ENCODE peak calls at places on chromosomes 16 and 17, in ten cellular contexts. P is left lung; A is AG04450; Q is neural progenitor cell; I is AG09319; D is sigmoid colon; Y is iris pigment epithelial cell; K is GM23248; X is activated CD4-positive, CD25-positive, alpha-beta regulatory T cell treated with anti-CD3 and anti-CD28 coated beads, Interleukin-2, amount 50 U/mL, for 16 hours; N is dorsolateral prefrontal cortex. L is an unnamed sample.

GRCh38 chr17:29595107-29595942 is 2.4 kb downstream of the ANKRD13B start:
- DNase-seq in P (peak; percentile 7), A (no peak), Q (peak; percentile 46), I (no peak), D (no peak), Y (no peak), K (peak; percentile 62), X (no peak), N (no peak), L (no peak)

GRCh38 chr16:25134306-25134705 is 22.8 kb downstream of the LCMT1 start:
- DNase-seq in P (no peak), A (no peak), Q (no peak), I (no peak), D (no peak), Y (no peak), K (no peak), X (no peak), N (no peak), L (no peak)

GRCh38 chr17:4086041-4086483 is 56.8 kb downstream of the ZZEF1 start:
- DNase-seq in P (no peak), A (no peak), Q (no peak), I (no peak), D (no peak), Y (no peak), K (no peak), X (no peak), N (no peak), L (no peak)

GRCh38 chr16:73065617-73066313 is 17.8 kb upstream of the ZFHX3 start:
- DNase-seq in P (peak; percentile 83), A (no peak), Q (peak; percentile 66), I (no peak), D (peak; percentile 79), Y (no peak), K (peak; percentile 56), X (no peak), N (no peak), L (no peak)

GRCh38 chr17:44916781-44917241 is 1.5 kb upstream of the GFAP start:
- DNase-seq in P (peak; percentile 80), A (no peak), Q (no peak), I (no peak), D (peak; percentile 89), Y (no peak), K (peak; percentile 71), X (no peak), N (peak; percentile 40), L (no peak)

GRCh38 chr17:59299400-59300092 is 31.9 kb upstream of the YPEL2 start:
- DNase-seq in P (no peak), A (no peak), Q (no peak), I (no peak), D (no peak), Y (no peak), K (no peak), X (no peak), N (no peak), L (no peak)

GRCh38 chr17:19724501-19725420 is 8.4 kb upstream of the SLC47A2 start:
- DNase-seq in P (peak; percentile 92), A (no peak), Q (no peak), I (no peak), D (peak; percentile 85), Y (no peak), K (peak; percentile 75), X (peak; percentile 3), N (no peak), L (no peak)

GRCh38 chr17:78428842-78429617 is 50.6 kb downstream of the PGS1 start:
- DNase-seq in P (peak; percentile 61), A (no peak), Q (no peak), I (no peak), D (no peak), Y (no peak), K (no peak), X (no peak), N (no peak), L (no peak)

GRCh38 chr17:13428611-13429042 is 173.1 kb downstream of the HS3ST3A1 start:
- DNase-seq in P (no peak), A (no peak), Q (no peak), I (peak; percentile 40), D (no peak), Y (no peak), K (peak; percentile 55), X (no peak), N (no peak), L (no peak)

GRCh38 chr17:71878271-71878670 is 242.5 kb upstream of the SOX9 start:
- DNase-seq in P (no peak), A (no peak), Q (no peak), I (no peak), D (no peak), Y (no peak), K (no peak), X (no peak), N (no peak), L (no peak)

GRCh38 chr16:58494981-58495860 is 4.7 kb upstream of the NDRG4 start:
- DNase-seq in P (no peak), A (peak; percentile 93), Q (peak; percentile 97), I (peak; percentile 92), D (peak; percentile 83), Y (peak; percentile 99), K (peak; percentile 88), X (no peak), N (no peak), L (peak; percentile 88)

GRCh38 chr17:40325156-40326013 is 16.4 kb downstream of the RARA start:
- DNase-seq in P (peak; percentile 38), A (no peak), Q (no peak), I (no peak), D (no peak), Y (no peak), K (no peak), X (no peak), N (no peak), L (no peak)

GRCh38 chr16:4660454-4661007 is 32.8 kb upstream of the NUDT16L1 start:
- DNase-seq in P (peak; percentile 89), A (no peak), Q (no peak), I (no peak), D (no peak), Y (peak; percentile 65), K (peak; percentile 82), X (peak; percentile 25), N (peak; percentile 49), L (no peak)

GRCh38 chr17:8649157-8650118 is 18.9 kb upstream of the MYH10 start:
- DNase-seq in P (no peak), A (peak; percentile 92), Q (no peak), I (peak; percentile 82), D (peak; percentile 75), Y (peak; percentile 99), K (peak; percentile 100), X (no peak), N (no peak), L (no peak)

GRCh38 chr16:10964039-10964890 is 19.9 kb downstream of the CLEC16A start:
- DNase-seq in P (peak; percentile 96), A (peak; percentile 65), Q (peak; percentile 90), I (peak; percentile 46), D (peak; percentile 89), Y (peak; percentile 72), K (peak; percentile 91), X (peak; percentile 67), N (peak; percentile 78), L (no peak)

GRCh38 chr16:13638218-13638617 is 281.7 kb upstream of the ERCC4 start:
- DNase-seq in P (no peak), A (no peak), Q (no peak), I (no peak), D (no peak), Y (no peak), K (no peak), X (no peak), N (no peak), L (no peak)

GRCh38 chr17:41678907-41679739 is 9.6 kb upstream of the EIF1 start:
- DNase-seq in P (no peak), A (no peak), Q (no peak), I (no peak), D (peak; percentile 48), Y (peak; percentile 47), K (peak; percentile 66), X (peak; percentile 41), N (no peak), L (no peak)

GRCh38 chr17:4199818-4200402 is 56.9 kb downstream of the CYB5D2 start:
- DNase-seq in P (no peak), A (no peak), Q (peak; percentile 80), I (no peak), D (no peak), Y (peak; percentile 35), K (peak; percentile 72), X (no peak), N (no peak), L (no peak)

GRCh38 chr17:68576811-68577551 is 24.2 kb downstream of the FAM20A start:
- DNase-seq in P (no peak), A (peak; percentile 10), Q (no peak), I (peak; percentile 54), D (peak; percentile 72), Y (peak; percentile 52), K (peak; percentile 89), X (no peak), N (no peak), L (no peak)

GRCh38 chr17:57422574-57423164 is 166.3 kb downstream of the MSI2 start:
- DNase-seq in P (no peak), A (no peak), Q (no peak), I (no peak), D (no peak), Y (no peak), K (peak; percentile 92), X (no peak), N (no peak), L (no peak)

GRCh38 chr17:78176548-78177025 is 8.2 kb downstream of the SYNGR2 start:
- DNase-seq in P (peak; percentile 97), A (no peak), Q (peak; percentile 79), I (no peak), D (peak; percentile 84), Y (peak; percentile 43), K (peak; percentile 67), X (peak; percentile 60), N (peak; percentile 67), L (no peak)

GRCh38 chr17:29615048-29615385 is 7.7 kb downstream of the CORO6 start:
- DNase-seq in P (peak; percentile 76), A (no peak), Q (peak; percentile 37), I (no peak), D (no peak), Y (peak; percentile 40), K (peak; percentile 81), X (no peak), N (no peak), L (no peak)

GRCh38 chr17:7292194-7292593 is 2.2 kb downstream of the YBX2 start:
- DNase-seq in P (no peak), A (no peak), Q (no peak), I (no peak), D (no peak), Y (no peak), K (no peak), X (no peak), N (no peak), L (no peak)

GRCh38 chr16:84888450-84888849 is 68.7 kb downstream of the CRISPLD2 start:
- DNase-seq in P (no peak), A (no peak), Q (no peak), I (no peak), D (no peak), Y (no peak), K (no peak), X (no peak), N (no peak), L (no peak)

L was measured in smooth muscle cell of the brain vasculature.